ENCODE peak calls at places on chromosomes 5 and 9, in seven cellular contexts. M, K, X, B, F, V and W are unnamed samples.

GRCh38 chr5:179905144-179905526 is 2.6 kb downstream of the TBC1D9B start:
- DNase-seq in M (no peak), K (no peak), X (no peak), B (no peak), F (no peak), V (no peak), W (no peak)

GRCh38 chr9:115276621-115277020 is 158.7 kb upstream of the TNC start:
- DNase-seq in M (no peak), K (no peak), X (peak), B (no peak), F (no peak), V (no peak), W (no peak)

GRCh38 chr9:34557421-34558321 is 31.9 kb downstream of the CNTFR start:
- DNase-seq in M (peak), K (no peak), X (no peak), B (no peak), F (no peak), V (no peak), W (no peak)

GRCh38 chr9:19456996-19457693 is 48.3 kb downstream of the ACER2 start:
- DNase-seq in M (no peak), K (peak), X (peak), B (peak), F (peak), V (no peak), W (peak)

GRCh38 chr5:149474198-149474597 is 77.0 kb downstream of the CSNK1A1 start:
- DNase-seq in M (no peak), K (no peak), X (no peak), B (peak), F (peak), V (peak), W (no peak)

GRCh38 chr9:94681508-94681907 is 42.2 kb upstream of the FBP1 start:
- DNase-seq in M (peak), K (peak), X (peak), B (peak), F (peak), V (peak), W (peak)

GRCh38 chr9:131125038-131125287 is 423 bp upstream of the NUP214 start:
- DNase-seq in M (no peak), K (no peak), X (no peak), B (no peak), F (no peak), V (no peak), W (no peak)

GRCh38 chr5:67156976-67157583 is 39.5 kb downstream of the CD180 start:
- DNase-seq in M (no peak), K (peak), X (peak), B (peak), F (peak), V (no peak), W (no peak)

GRCh38 chr9:23741304-23741800 is 84.7 kb downstream of the ELAVL2 start:
- DNase-seq in M (no peak), K (no peak), X (no peak), B (no peak), F (no peak), V (no peak), W (no peak)

GRCh38 chr9:22682536-22683392 is 236.1 kb downstream of the DMRTA1 start:
- DNase-seq in M (no peak), K (peak), X (no peak), B (no peak), F (no peak), V (peak), W (no peak)

GRCh38 chr5:109546461-109546860 is 136.7 kb upstream of the PJA2 start:
- DNase-seq in M (no peak), K (no peak), X (no peak), B (no peak), F (no peak), V (no peak), W (no peak)

GRCh38 chr9:88801214-88801796 is 190.0 kb upstream of the S1PR3 start:
- DNase-seq in M (no peak), K (no peak), X (no peak), B (no peak), F (no peak), V (no peak), W (no peak)

GRCh38 chr9:87181670-87182069 is 234.4 kb upstream of the GAS1 start:
- DNase-seq in M (no peak), K (no peak), X (no peak), B (no peak), F (no peak), V (no peak), W (no peak)

GRCh38 chr5:151477106-151477505 is 29.7 kb downstream of the SLC36A1 start:
- DNase-seq in M (no peak), K (peak), X (peak), B (no peak), F (no peak), V (no peak), W (no peak)

GRCh38 chr5:95530441-95530840 is 24.3 kb downstream of the SKIC3 start:
- DNase-seq in M (no peak), K (peak), X (peak), B (no peak), F (no peak), V (peak), W (peak)

GRCh38 chr9:130689937-130690700 is 3.5 kb upstream of the EXOSC2 start:
- DNase-seq in M (no peak), K (peak), X (peak), B (peak), F (peak), V (peak), W (peak)

GRCh38 chr9:5971740-5972139 is 43.7 kb downstream of the RANBP6 start:
- DNase-seq in M (no peak), K (peak), X (no peak), B (no peak), F (no peak), V (peak), W (no peak)

GRCh38 chr9:36053971-36054370 is 17.3 kb downstream of the RECK start:
- DNase-seq in M (no peak), K (no peak), X (no peak), B (no peak), F (no peak), V (no peak), W (no peak)

GRCh38 chr5:170404398-170404797 is 15.2 kb upstream of the KCNMB1 start:
- DNase-seq in M (no peak), K (no peak), X (no peak), B (no peak), F (no peak), V (no peak), W (peak)

GRCh38 chr5:169703803-169704202 is 66.7 kb downstream of the DOCK2 start:
- DNase-seq in M (no peak), K (no peak), X (no peak), B (no peak), F (no peak), V (no peak), W (no peak)

GRCh38 chr9:134757206-134757975 is 115.8 kb downstream of the COL5A1 start:
- DNase-seq in M (no peak), K (no peak), X (no peak), B (no peak), F (no peak), V (no peak), W (no peak)

GRCh38 chr9:127184641-127185040 is 62.2 kb upstream of the ANGPTL2 start:
- DNase-seq in M (no peak), K (no peak), X (no peak), B (no peak), F (no peak), V (no peak), W (no peak)

GRCh38 chr5:95620030-95620869 is at the start of gene GPR150:
- DNase-seq in M (peak), K (no peak), X (peak), B (peak), F (peak), V (no peak), W (peak)

GRCh38 chr5:55308254-55308836 is 556 bp downstream of the MTREX start:
- DNase-seq in M (no peak), K (peak), X (no peak), B (no peak), F (peak), V (peak), W (no peak)

GRCh38 chr5:140875085-140876065 is at the start of gene PCDHA12:
- DNase-seq in M (no peak), K (no peak), X (no peak), B (no peak), F (no peak), V (no peak), W (no peak)

GRCh38 chr5:140870221-140871201 is 1.8 kb downstream of the PCDHA11 start:
- DNase-seq in M (peak), K (no peak), X (no peak), B (no peak), F (no peak), V (no peak), W (no peak)

GRCh38 chr5:140868721-140869554 is at the start of gene PCDHA11:
- DNase-seq in M (no peak), K (no peak), X (no peak), B (no peak), F (no peak), V (no peak), W (no peak)

DNA sequence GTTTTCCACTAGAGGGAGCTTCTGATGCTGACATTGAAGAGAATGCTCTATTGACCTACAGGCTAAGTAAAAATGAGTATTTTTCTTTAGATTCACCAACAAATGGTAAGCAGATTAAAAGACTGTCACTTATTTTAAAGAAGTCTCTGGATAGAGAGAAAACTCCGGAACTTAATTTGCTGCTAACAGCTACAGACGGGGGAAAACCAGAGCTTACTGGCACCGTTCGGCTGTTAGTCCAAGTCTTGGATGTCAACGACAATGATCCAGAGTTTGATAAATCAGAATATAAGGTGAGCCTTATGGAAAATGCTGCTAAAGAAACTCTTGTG is 764 bp downstream of the PCDHA11 start:
- DNase-seq in M (no peak), K (no peak), X (no peak), B (no peak), F (no peak), V (no peak), W (no peak)
- TF ChIP-seq CTCF in M (no peak), K (no peak), X (no peak), B (no peak), F (no peak), V (peak), W (no peak)

GRCh38 chr9:7967093-7967827 is 167.7 kb upstream of the DMAC1 start:
- DNase-seq in M (no peak), K (no peak), X (no peak), B (no peak), F (no peak), V (no peak), W (no peak)
- H3K27ac ChIP-seq in M (peak), K (no peak), X (no peak), B (no peak), F (peak), V (no peak), W (no peak)

GRCh38 chr5:61915646-61916045 is 390.4 kb upstream of the KIF2A start:
- DNase-seq in M (no peak), K (no peak), X (no peak), B (no peak), F (no peak), V (no peak), W (no peak)
- TF ChIP-seq CTCF in M (no peak), K (no peak), X (no peak), B (no peak), F (no peak), V (peak), W (no peak)

GRCh38 chr5:1494780-1495524 is 28.8 kb downstream of the LPCAT1 start:
- DNase-seq in M (no peak), K (no peak), X (no peak), B (peak), F (peak), V (no peak), W (no peak)

GRCh38 chr5:1498623-1499416 is 24.9 kb downstream of the LPCAT1 start:
- DNase-seq in M (no peak), K (no peak), X (no peak), B (no peak), F (no peak), V (no peak), W (no peak)

GRCh38 chr5:1495525-1495897 is 28.2 kb downstream of the LPCAT1 start:
- DNase-seq in M (no peak), K (no peak), X (peak), B (no peak), F (no peak), V (no peak), W (no peak)

GRCh38 chr5:1497795-1498622 is 25.8 kb downstream of the LPCAT1 start:
- DNase-seq in M (no peak), K (peak), X (no peak), B (no peak), F (peak), V (no peak), W (no peak)

GRCh38 chr5:1497271-1497777 is 26.4 kb downstream of the LPCAT1 start:
- DNase-seq in M (no peak), K (no peak), X (no peak), B (no peak), F (peak), V (no peak), W (no peak)
- H3K27ac ChIP-seq in M (no peak), K (no peak), X (no peak), B (no peak), F (no peak), V (no peak), W (no peak)

GRCh38 chr5:2417301-2417700 is 334.2 kb downstream of the IRX2 start:
- DNase-seq in M (no peak), K (no peak), X (no peak), B (no peak), F (no peak), V (no peak), W (no peak)

GRCh38 chr5:2410451-2410850 is 341.0 kb downstream of the IRX2 start:
- DNase-seq in M (no peak), K (no peak), X (no peak), B (no peak), F (no peak), V (no peak), W (no peak)

DNA sequence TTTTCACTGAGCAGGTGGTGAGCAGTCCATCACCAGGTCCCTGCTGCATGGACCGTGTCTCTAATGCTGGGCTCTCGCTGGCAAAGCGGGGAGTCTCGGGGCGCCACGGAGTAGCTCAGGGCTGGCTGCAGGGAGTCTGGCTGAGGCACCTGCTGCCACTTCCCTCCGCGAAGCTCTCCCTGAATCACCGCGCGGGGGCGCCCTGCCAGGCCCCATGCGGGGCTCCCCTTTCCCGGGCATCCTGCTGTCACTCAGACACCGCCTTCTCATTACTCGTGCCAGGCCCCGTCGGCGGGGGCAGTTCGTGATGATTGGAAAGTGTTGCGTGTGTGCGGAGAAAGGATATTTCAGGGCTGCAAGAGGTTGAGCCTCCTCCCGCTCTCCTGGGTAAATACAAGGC is 335.8 kb downstream of the IRX2 start:
- DNase-seq in M (no peak), K (no peak), X (no peak), B (no peak), F (no peak), V (no peak), W (no peak)
- TF ChIP-seq CTCF in M (no peak), K (no peak), X (no peak), B (no peak), F (no peak), V (no peak), W (no peak)

GRCh38 chr5:119274024-119274766 is 81.6 kb upstream of the TNFAIP8 start:
- DNase-seq in M (peak), K (no peak), X (no peak), B (no peak), F (peak), V (peak), W (no peak)
- H3K27ac ChIP-seq in M (no peak), K (no peak), X (no peak), B (peak), F (peak), V (peak), W (no peak)

DNA sequence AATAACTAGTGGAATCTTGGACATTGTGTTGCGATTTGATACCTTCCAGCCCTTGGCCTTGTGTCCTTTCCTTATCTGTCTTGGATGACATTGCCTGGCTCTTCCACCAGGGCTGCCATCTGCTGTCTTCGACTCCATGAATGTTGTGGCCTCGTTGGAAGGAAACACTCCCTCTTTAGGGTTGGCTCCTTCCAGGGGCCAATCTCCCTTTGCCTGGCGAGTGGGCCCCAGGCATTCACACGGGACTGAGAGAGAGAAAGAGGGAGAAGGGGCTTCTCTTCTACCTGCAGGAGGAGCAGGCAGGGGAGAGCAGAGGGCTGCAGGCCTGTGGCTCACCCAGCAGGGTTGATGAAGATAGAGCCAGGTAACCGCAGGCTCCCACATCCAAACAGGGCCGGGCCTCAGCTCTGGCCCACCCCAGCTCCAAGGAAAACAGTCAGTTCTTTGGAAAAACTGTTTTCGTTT is 31.3 kb downstream of the FGF1 start:
- DNase-seq in M (no peak), K (no peak), X (no peak), B (no peak), F (no peak), V (no peak), W (no peak)
- TF ChIP-seq CTCF in M (no peak), K (no peak), X (peak), B (no peak), F (no peak), V (no peak), W (no peak)

GRCh38 chr9:69097053-69097452 is 61.5 kb downstream of the FXN start:
- DNase-seq in M (no peak), K (peak), X (peak), B (no peak), F (no peak), V (peak), W (no peak)
- H3K27ac ChIP-seq in M (peak), K (no peak), X (peak), B (peak), F (peak), V (peak), W (peak)

DNA sequence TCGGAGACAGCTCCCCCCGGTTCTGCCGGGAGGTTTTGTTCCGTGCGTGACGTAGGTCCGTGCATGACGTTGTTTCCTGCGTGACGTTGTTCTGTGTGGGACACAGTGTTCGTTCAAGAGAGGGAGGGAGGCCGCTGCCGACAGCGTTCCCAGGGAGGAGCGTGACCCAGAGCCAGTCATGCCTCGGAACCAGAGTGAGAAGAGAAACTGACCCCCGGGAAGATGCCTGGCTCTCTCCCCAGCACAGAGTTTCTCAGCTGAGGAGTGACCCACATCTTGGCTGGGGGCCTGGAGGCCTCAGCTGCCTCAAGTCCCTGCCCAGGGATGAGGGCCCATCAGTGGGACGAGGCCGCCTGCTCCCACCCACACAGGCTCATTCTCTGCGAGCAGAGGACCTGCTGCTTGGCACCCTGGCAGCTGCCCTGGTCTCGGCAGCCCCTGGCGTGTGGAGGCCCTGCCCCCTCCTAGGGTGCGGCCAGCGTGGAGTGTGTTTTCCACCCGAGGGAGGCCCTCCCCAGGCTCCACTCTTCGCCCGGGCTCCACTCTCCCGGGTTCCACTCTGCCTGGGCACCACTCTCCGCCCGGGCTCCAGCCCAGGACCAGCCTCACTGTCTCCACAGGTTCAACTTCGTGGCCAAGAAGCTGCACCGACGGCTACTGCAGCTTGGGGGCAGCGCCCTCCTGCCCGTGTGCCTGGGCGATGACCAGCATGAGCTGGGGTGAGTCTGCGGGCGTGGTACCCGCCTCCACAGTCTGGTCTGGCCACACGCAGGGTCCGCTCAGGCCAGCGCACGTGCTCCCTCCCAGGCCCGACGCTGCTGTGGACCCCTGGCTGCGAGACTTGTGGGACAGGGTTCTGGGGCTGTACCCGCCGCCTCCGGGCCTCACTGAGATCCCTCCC is 7.9 kb downstream of the NDOR1 start:
- DNase-seq in M (no peak), K (no peak), X (no peak), B (no peak), F (no peak), V (no peak), W (no peak)
- TF ChIP-seq CTCF in M (no peak), K (no peak), X (peak), B (no peak), F (no peak), V (peak), W (no peak)

DNA sequence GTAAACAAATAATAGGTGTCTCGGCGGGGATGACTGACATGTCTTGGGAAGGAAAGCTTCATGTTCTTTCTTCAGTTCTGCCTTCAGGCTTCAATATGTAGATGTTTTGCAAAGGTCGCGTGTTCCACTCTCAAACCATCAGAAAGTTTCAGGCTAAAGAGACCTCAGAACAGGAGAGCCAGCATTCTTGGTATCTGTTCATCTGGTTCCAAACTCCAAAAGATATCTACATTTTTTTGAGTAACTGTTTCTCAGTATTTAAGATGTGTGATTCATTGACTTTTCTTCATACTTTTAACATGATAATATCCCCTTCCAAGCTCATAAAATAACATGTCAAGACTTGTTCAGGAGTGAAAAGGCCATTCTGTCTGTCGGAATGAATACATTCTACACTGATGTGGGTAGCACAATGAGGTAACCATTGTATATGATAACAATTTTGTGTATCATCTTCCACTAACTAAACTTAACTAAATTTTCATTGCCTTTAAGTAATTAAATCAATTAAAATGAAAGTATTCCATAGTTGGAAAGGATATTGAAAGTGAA is 183.6 kb downstream of the CFAP90 start:
- DNase-seq in M (no peak), K (no peak), X (no peak), B (no peak), F (no peak), V (peak), W (no peak)
- H3K27ac ChIP-seq in M (no peak), K (no peak), X (no peak), B (no peak), F (no peak), V (peak), W (no peak)